ENCODE peak calls at places on chromosomes 6 and 20, in ten cellular contexts. X, Z, J, F, O, L, P, W, V and K are unnamed samples.
A peak's percentile ranks its signal among the peaks of the same experiment; 100 is the strongest.

GRCh38 chr6:159099311-159099710 is 54.5 kb upstream of the TAGAP start:
- DNase-seq in J (no peak), F (no peak), W (no peak), P (no peak), X (no peak), V (no peak), L (no peak), O (no peak), Z (no peak), K (no peak)

GRCh38 chr20:49615401-49616153 is 47.6 kb upstream of the PTGIS start:
- DNase-seq in O (peak; percentile 51), P (no peak), L (peak; percentile 79), X (no peak), Z (no peak), V (no peak), F (no peak), W (no peak), J (peak; percentile 18), K (no peak)

GRCh38 chr6:33691456-33692077 is 19.9 kb downstream of the UQCC2 start:
- DNase-seq in O (peak; percentile 34), Z (no peak), W (no peak), L (no peak), J (no peak), V (no peak), P (no peak), F (no peak), X (no peak), K (no peak)

GRCh38 chr6:21005816-21006553 is 471.7 kb downstream of the CDKAL1 start:
- DNase-seq in X (no peak), L (no peak), W (peak; percentile 75), O (no peak), Z (peak; percentile 33), P (peak; percentile 24), J (peak; percentile 84), V (peak; percentile 60), F (no peak), K (no peak)

GRCh38 chr6:82877213-82878195 is 188.1 kb downstream of the UBE3D start:
- DNase-seq in Z (no peak), P (no peak), W (no peak), L (no peak), J (no peak), O (no peak), V (no peak), X (no peak), F (no peak), K (no peak)

GRCh38 chr6:36721369-36722140 is 23.9 kb downstream of the RAB44 start:
- DNase-seq in J (no peak), X (no peak), Z (peak; percentile 50), O (peak; percentile 56), L (peak; percentile 47), F (no peak), W (no peak), V (no peak), P (no peak), K (no peak)

GRCh38 chr6:112202639-112203341 is 51.6 kb downstream of the LAMA4 start:
- DNase-seq in J (no peak), O (no peak), Z (peak; percentile 88), X (no peak), V (peak; percentile 75), P (no peak), F (no peak), L (no peak), W (no peak), K (no peak)

GRCh38 chr20:50627747-50628146 is 63.6 kb downstream of the RIPOR3 start:
- DNase-seq in V (no peak), L (no peak), W (no peak), Z (no peak), P (no peak), F (no peak), X (no peak), O (peak; percentile 32), J (no peak), K (no peak)

GRCh38 chr6:119207973-119208725 is 129.7 kb upstream of the FAM184A start:
- DNase-seq in O (no peak), W (no peak), F (no peak), Z (peak; percentile 18), P (no peak), X (no peak), J (no peak), L (no peak), V (no peak), K (no peak)

GRCh38 chr20:64065973-64066341 is 3.0 kb downstream of the TCEA2 start:
- DNase-seq in F (no peak), P (peak; percentile 79), W (no peak), L (no peak), X (no peak), O (peak; percentile 87), J (peak; percentile 73), Z (no peak), V (no peak), K (no peak)

GRCh38 chr6:163986313-163986712 is 571.8 kb downstream of the QKI start:
- DNase-seq in P (no peak), O (no peak), F (no peak), Z (no peak), W (no peak), J (no peak), X (no peak), L (no peak), V (no peak), K (no peak)

GRCh38 chr6:41599836-41600445 is 38.3 kb upstream of the MDFI start:
- DNase-seq in X (no peak), J (no peak), V (no peak), W (no peak), Z (peak; percentile 62), L (peak; percentile 55), O (peak; percentile 67), F (no peak), P (no peak), K (no peak)

GRCh38 chr20:18314786-18315406 is 26.6 kb downstream of the ZNF133 start:
- DNase-seq in L (no peak), F (no peak), O (no peak), P (no peak), X (no peak), W (peak; percentile 39), Z (no peak), J (peak; percentile 91), V (no peak), K (no peak)

GRCh38 chr20:38406476-38406875 is 28.7 kb downstream of the SNHG17 start:
- DNase-seq in X (no peak), P (no peak), V (no peak), L (no peak), W (no peak), O (no peak), J (no peak), Z (no peak), F (no peak), K (no peak)

GRCh38 chr20:62344092-62344491 is 23.0 kb downstream of the LAMA5 start:
- DNase-seq in X (no peak), Z (no peak), F (no peak), J (no peak), P (no peak), L (no peak), W (no peak), V (no peak), O (no peak), K (no peak)

GRCh38 chr20:10622657-10623418 is 51.0 kb downstream of the JAG1 start:
- DNase-seq in O (no peak), L (no peak), W (peak; percentile 21), P (no peak), V (no peak), J (peak; percentile 66), X (no peak), F (no peak), Z (no peak), K (peak; percentile 73)

GRCh38 chr20:61744691-61745396 is 320.8 kb downstream of the TAF4 start:
- DNase-seq in X (no peak), W (no peak), F (no peak), O (no peak), Z (no peak), P (no peak), L (peak; percentile 38), J (no peak), V (no peak), K (no peak)

GRCh38 chr6:149951096-149951495 is 9.3 kb downstream of the ULBP2 start:
- DNase-seq in P (no peak), W (no peak), V (no peak), L (no peak), J (no peak), Z (no peak), F (no peak), X (no peak), O (no peak), K (no peak)

GRCh38 chr6:144731229-144731628 is 446.1 kb downstream of the UTRN start:
- DNase-seq in J (no peak), L (no peak), V (no peak), W (no peak), O (no peak), Z (peak; percentile 54), P (no peak), F (no peak), X (no peak), K (no peak)

GRCh38 chr20:61719691-61720347 is 345.9 kb downstream of the TAF4 start:
- DNase-seq in W (no peak), Z (no peak), V (no peak), O (peak; percentile 80), J (no peak), X (no peak), P (no peak), L (peak; percentile 81), F (no peak), K (no peak)

GRCh38 chr6:153193176-153193885 is 62.2 kb upstream of the RGS17 start:
- DNase-seq in F (no peak), V (no peak), L (no peak), Z (no peak), P (no peak), X (no peak), W (no peak), J (no peak), O (no peak), K (no peak)

GRCh38 chr6:5379647-5380242 is 118.4 kb downstream of the FARS2 start:
- DNase-seq in J (peak; percentile 49), F (no peak), Z (peak; percentile 81), V (no peak), O (peak; percentile 54), X (no peak), W (no peak), L (no peak), P (peak; percentile 10), K (no peak)

GRCh38 chr20:19644085-19644484 is 114.0 kb upstream of the RIN2 start:
- DNase-seq in J (no peak), X (no peak), O (no peak), W (no peak), F (no peak), V (no peak), Z (no peak), L (no peak), P (no peak), K (no peak)

GRCh38 chr20:52425253-52425652 is 233.7 kb upstream of the ZFP64 start:
- DNase-seq in O (no peak), L (no peak), W (no peak), Z (no peak), P (no peak), X (no peak), V (no peak), J (no peak), F (no peak), K (no peak)

GRCh38 chr6:170464524-170464979 is 88.6 kb downstream of the PSMB1 start:
- DNase-seq in W (no peak), O (peak; percentile 44), V (no peak), L (peak; percentile 47), F (no peak), X (no peak), P (no peak), Z (no peak), J (no peak), K (no peak)

GRCh38 chr6:159017757-159018559 is 18.0 kb upstream of the RSPH3 start:
- DNase-seq in J (no peak), P (no peak), L (no peak), X (no peak), Z (no peak), O (no peak), W (no peak), F (no peak), V (no peak), K (no peak)

GRCh38 chr20:33697129-33697528 is 10.9 kb upstream of the E2F1 start:
- DNase-seq in J (peak; percentile 62), X (no peak), W (peak; percentile 71), Z (no peak), O (no peak), P (no peak), L (no peak), F (no peak), V (no peak), K (peak; percentile 86)

GRCh38 chr20:53750827-53751393 is 157.3 kb upstream of the ZNF217 start:
- DNase-seq in P (no peak), V (peak; percentile 46), X (no peak), O (no peak), L (no peak), F (no peak), Z (no peak), W (no peak), J (peak; percentile 94), K (no peak)